ENCODE peak calls at places on chromosomes 6 and 20, in eight cellular contexts. M is GM12878, V is adrenal gland, F is breast epithelium, J is transverse colon, A is tibial nerve, T is heart left ventricle, S is Peyer's patch. E is an unnamed sample.

GRCh38 chr20:53328956-53329355 is 264.7 kb downstream of the ZNF217 start:
- DNase-seq in F (no peak), J (no peak), V (no peak), A (no peak), S (no peak), M (no peak), T (no peak), E (no peak)

GRCh38 chr6:116327803-116328527 is 42.8 kb upstream of the DSE start:
- DNase-seq in J (no peak), A (no peak), S (no peak), V (no peak), M (no peak), F (no peak), T (no peak), E (no peak)

GRCh38 chr6:3371222-3371949 is 85.5 kb downstream of the SLC22A23 start:
- DNase-seq in J (no peak), S (no peak), F (no peak), M (no peak), T (no peak), A (no peak), V (no peak), E (no peak)

GRCh38 chr6:31815025-31815838 is at the start of the genes HSPA1A and HSPA1L:
- DNase-seq in V (peak), T (peak), S (peak), A (peak), F (peak), J (peak), M (no peak), E (peak)

GRCh38 chr6:87152528-87152950 is 2.8 kb upstream of the ZNF292 start:
- DNase-seq in J (no peak), S (no peak), T (no peak), A (no peak), V (no peak), M (no peak), F (peak), E (no peak)

GRCh38 chr6:116511424-116512131 is at the start of gene CALHM5:
- DNase-seq in M (no peak), T (peak), A (peak), F (no peak), V (peak), J (peak), S (no peak), E (peak)

GRCh38 chr6:5305968-5306626 is 44.8 kb downstream of the FARS2 start:
- DNase-seq in V (no peak), A (no peak), M (no peak), T (no peak), F (no peak), S (no peak), J (no peak), E (no peak)

GRCh38 chr6:984031-984430 is 291.1 kb upstream of the EXOC2 start:
- DNase-seq in F (no peak), S (no peak), V (no peak), M (no peak), T (no peak), A (no peak), J (no peak), E (no peak)

GRCh38 chr20:44901972-44902371 is 7.9 kb upstream of the PABPC1L start:
- DNase-seq in T (no peak), J (no peak), F (no peak), A (no peak), V (peak), M (no peak), S (no peak), E (no peak)

GRCh38 chr6:164347455-164347854 is 932.9 kb downstream of the QKI start:
- DNase-seq in M (no peak), J (no peak), F (no peak), V (no peak), S (no peak), A (no peak), T (no peak), E (no peak)

GRCh38 chr6:133977983-133978895 is 25.2 kb downstream of the TBPL1 start:
- DNase-seq in T (no peak), S (no peak), F (no peak), V (peak), M (no peak), A (no peak), J (no peak), E (peak)

GRCh38 chr20:47389867-47390347 is 33.4 kb upstream of the ZMYND8 start:
- DNase-seq in A (no peak), M (no peak), S (no peak), J (no peak), F (no peak), V (peak), T (no peak), E (no peak)

GRCh38 chr6:37696220-37696840 is 1.4 kb downstream of the MDGA1 start:
- DNase-seq in J (no peak), T (no peak), A (no peak), S (no peak), F (no peak), V (peak), M (no peak), E (peak)

GRCh38 chr6:111572216-111572706 is 33.4 kb downstream of the TRAF3IP2 start:
- DNase-seq in T (no peak), S (no peak), A (no peak), V (no peak), F (no peak), M (no peak), J (no peak), E (no peak)

GRCh38 chr6:111576302-111576701 is 29.4 kb downstream of the TRAF3IP2 start:
- DNase-seq in M (no peak), A (no peak), V (no peak), S (no peak), F (no peak), J (no peak), T (no peak), E (no peak)

GRCh38 chr6:111569951-111570350 is 35.7 kb downstream of the TRAF3IP2 start:
- DNase-seq in V (no peak), F (no peak), J (no peak), T (no peak), S (no peak), A (no peak), M (no peak), E (no peak)

GRCh38 chr6:111573118-111573883 is 32.4 kb downstream of the TRAF3IP2 start:
- DNase-seq in V (no peak), A (no peak), S (no peak), T (no peak), J (no peak), F (peak), M (no peak), E (peak)

DNA sequence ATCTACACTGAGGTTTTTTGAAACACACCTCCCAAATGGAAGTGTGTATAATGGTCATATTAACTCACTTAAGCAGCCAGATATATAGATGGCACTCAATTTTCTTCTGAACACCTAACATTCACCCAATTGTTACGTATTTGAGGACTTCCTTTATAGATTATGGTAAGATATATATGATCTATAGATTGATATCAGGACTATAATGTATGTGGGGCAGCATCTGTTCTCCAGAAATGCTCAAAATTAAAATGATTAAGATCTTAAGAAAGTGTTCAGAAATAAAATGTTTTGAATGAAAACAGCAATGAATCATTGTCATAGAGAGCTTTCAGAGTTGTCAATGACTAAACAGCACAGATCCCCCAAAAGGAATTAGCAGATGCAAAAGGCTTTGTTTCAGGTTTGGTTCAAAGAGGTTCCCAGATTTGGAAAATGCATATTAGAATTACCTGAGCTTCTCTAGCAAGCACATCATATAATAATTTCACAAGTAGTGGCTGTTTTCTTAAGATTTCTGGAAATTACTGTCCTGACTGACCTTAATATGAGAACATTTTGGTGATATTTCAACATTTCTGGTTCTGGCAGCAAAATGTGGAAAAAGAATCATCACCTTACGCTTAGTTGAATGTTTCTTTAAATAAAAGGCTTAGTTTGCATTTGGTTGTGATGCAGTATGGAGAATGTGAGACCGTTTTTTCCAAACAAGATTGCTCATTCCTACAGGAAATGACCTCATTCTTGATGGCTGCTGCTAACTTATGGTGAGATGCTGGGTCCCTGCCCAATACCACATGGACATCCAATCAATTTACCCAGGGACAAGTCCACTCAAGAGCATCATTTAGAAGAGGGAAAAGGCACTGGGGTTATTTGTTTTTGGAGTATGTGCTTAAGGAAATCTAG is 31.5 kb downstream of the TRAF3IP2 start:
- DNase-seq in T (no peak), A (no peak), S (no peak), V (no peak), F (no peak), J (no peak), M (no peak), E (no peak)
- H3K27ac ChIP-seq in T (peak), A (no peak), S (peak), V (no peak), F (peak), J (peak), M (no peak), E (peak)

DNA sequence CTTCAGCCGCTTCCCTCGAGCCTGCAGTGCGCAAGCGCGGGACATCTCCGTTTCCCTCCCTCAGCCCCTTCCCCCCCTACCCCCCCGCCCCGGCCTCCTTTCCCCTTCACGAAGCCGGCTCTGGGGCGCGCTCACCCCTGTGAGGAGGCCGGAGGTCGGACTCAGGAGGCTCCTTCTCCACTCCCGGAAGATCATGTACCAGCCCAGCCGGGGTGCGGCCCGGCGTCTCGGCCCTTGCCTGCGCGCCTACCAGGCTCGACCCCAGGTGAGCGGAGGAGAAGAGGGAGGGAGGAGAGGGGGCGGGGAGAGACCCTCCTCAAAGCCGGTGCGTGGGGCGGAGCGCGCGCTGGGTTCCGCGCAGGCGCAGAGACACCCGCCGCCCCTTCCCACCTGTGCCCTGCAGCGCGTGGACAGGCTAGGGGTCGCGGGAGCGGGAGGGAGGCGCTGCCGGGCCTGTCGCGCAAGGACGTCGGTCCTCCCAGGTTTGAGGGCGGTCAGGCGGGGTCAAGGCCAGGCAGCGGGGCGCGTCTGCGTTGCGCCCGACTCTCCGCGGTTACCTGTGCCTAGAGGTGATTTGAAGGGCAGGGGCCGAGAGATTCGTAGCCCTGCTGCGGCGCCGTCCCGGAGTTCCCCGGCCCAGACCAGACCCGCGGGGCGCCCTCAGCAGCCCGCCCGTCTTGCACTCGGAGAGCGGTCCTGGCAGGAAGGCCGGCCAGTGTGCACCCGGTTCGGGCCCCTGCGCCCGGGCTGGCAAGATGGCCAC is at the start of gene C6orf136:
- DNase-seq in F (peak), M (peak), V (peak), T (peak), A (peak), J (peak), S (peak), E (peak)
- TF ChIP-seq POLR2A in F (no peak), M (peak), V (peak), T (no peak), A (no peak), J (peak), S (peak), E (no peak)

GRCh38 chr6:66128676-66129075 is 421.6 kb upstream of the EYS start:
- DNase-seq in J (no peak), A (no peak), M (no peak), F (no peak), T (no peak), S (no peak), V (no peak), E (no peak)
- H3K27ac ChIP-seq in J (no peak), A (no peak), M (no peak), F (no peak), T (no peak), S (no peak), V (no peak), E (no peak)

GRCh38 chr6:42782689-42783176 is 881 bp downstream of the BICRAL start:
- DNase-seq in V (peak), F (peak), A (peak), S (peak), M (no peak), T (peak), J (peak), E (peak)
- TF ChIP-seq POLR2A in V (peak), F (peak), A (peak), S (peak), M (no peak), T (no peak), J (peak), E (peak)

E was measured in uterus.